ENCODE peak calls at places on chromosomes 2 and 18, in seven cellular contexts. U is sigmoid colon, A is HepG2, B is K562, C is ovary, L is transverse colon, S is A549. O is an unnamed sample.

GRCh38 chr2:182668671-182669070 is 47.4 kb upstream of the DNAJC10 start:
- DNase-seq in U (no peak), C (no peak), A (peak; percentile 67), L (peak; percentile 7), S (no peak), B (no peak), O (no peak)

GRCh38 chr2:203631068-203631757 is 75.2 kb upstream of the CD28 start:
- DNase-seq in A (peak; percentile 34), S (peak; percentile 18), U (no peak), C (no peak), L (no peak), B (no peak), O (no peak)

GRCh38 chr18:42174909-42175308 is 219.9 kb downstream of the PIK3C3 start:
- DNase-seq in U (no peak), L (no peak), A (no peak), B (no peak), C (no peak), S (no peak), O (no peak)

GRCh38 chr2:118118479-118118878 is 30.2 kb downstream of the INSIG2 start:
- DNase-seq in B (no peak), C (no peak), U (no peak), A (peak; percentile 72), S (no peak), L (no peak), O (no peak)

GRCh38 chr2:25976884-25977741 is 5.2 kb downstream of the KIF3C start:
- DNase-seq in C (no peak), B (no peak), U (no peak), S (peak; percentile 78), L (no peak), A (no peak), O (no peak)

GRCh38 chr18:29285471-29285870 is 1108.5 kb upstream of the CDH2 start:
- DNase-seq in C (no peak), L (no peak), B (no peak), A (no peak), U (no peak), S (no peak), O (no peak)

GRCh38 chr2:120344991-120345975 is 653 bp upstream of the INHBB start:
- DNase-seq in U (no peak), A (no peak), L (no peak), C (peak; percentile 28), S (peak; percentile 29), B (no peak), O (no peak)

GRCh38 chr2:3483986-3484960 is 35.1 kb downstream of the ADI1 start:
- DNase-seq in A (no peak), B (no peak), U (peak; percentile 52), S (no peak), C (no peak), L (no peak), O (no peak)

GRCh38 chr2:111930875-111931274 is 32.5 kb downstream of the MERTK start:
- DNase-seq in S (no peak), A (no peak), C (no peak), U (no peak), B (no peak), L (no peak), O (no peak)

GRCh38 chr18:48375150-48375790 is 33.9 kb downstream of the ZBTB7C start:
- DNase-seq in B (no peak), C (no peak), S (no peak), U (no peak), A (no peak), L (no peak), O (no peak)

GRCh38 chr2:21655136-21655535 is 531.4 kb downstream of the TDRD15 start:
- DNase-seq in L (no peak), S (no peak), A (no peak), B (no peak), U (no peak), C (no peak), O (no peak)

GRCh38 chr2:15447381-15447780 is 113.8 kb downstream of the NBAS start:
- DNase-seq in C (no peak), S (no peak), L (no peak), A (no peak), U (no peak), B (no peak), O (no peak)

GRCh38 chr2:183543731-183544130 is 419.5 kb downstream of the NUP35 start:
- DNase-seq in U (no peak), S (no peak), L (peak; percentile 38), C (no peak), A (no peak), B (no peak), O (no peak)

GRCh38 chr2:142176941-142177340 is 46.1 kb upstream of the LRP1B start:
- DNase-seq in B (no peak), C (no peak), U (no peak), A (no peak), S (no peak), L (no peak), O (no peak)

GRCh38 chr2:223041527-223042109 is 10.4 kb upstream of the KCNE4 start:
- DNase-seq in B (peak; percentile 66), S (peak; percentile 93), L (peak; percentile 46), C (peak; percentile 71), A (no peak), U (peak; percentile 88), O (peak; percentile 62)

GRCh38 chr2:148303166-148303565 is 282.3 kb downstream of the MBD5 start:
- DNase-seq in A (no peak), U (no peak), L (no peak), C (no peak), B (no peak), S (no peak), O (no peak)

GRCh38 chr2:169260246-169260645 is 102.1 kb downstream of the LRP2 start:
- DNase-seq in S (peak; percentile 18), U (no peak), L (no peak), A (no peak), C (no peak), B (peak; percentile 15), O (no peak)

GRCh38 chr2:217785544-217786045 is 217.2 kb downstream of the TNS1 start:
- DNase-seq in S (peak; percentile 63), L (peak; percentile 80), B (peak; percentile 71), A (peak; percentile 55), U (peak; percentile 91), C (peak; percentile 86), O (peak; percentile 93)

GRCh38 chr2:215269397-215270117 is 42.3 kb upstream of the ATIC start:
- DNase-seq in L (peak; percentile 65), B (peak; percentile 62), A (peak; percentile 85), U (no peak), S (peak; percentile 82), C (peak; percentile 62), O (peak; percentile 71)

GRCh38 chr2:47091118-47091517 is 64.0 kb downstream of the STPG4 start:
- DNase-seq in U (no peak), S (no peak), A (no peak), C (no peak), L (no peak), B (no peak), O (no peak)

GRCh38 chr2:120223034-120223912 is at the start of gene TMEM185B:
- DNase-seq in L (peak; percentile 95), U (peak; percentile 95), A (peak; percentile 59), C (peak; percentile 91), B (peak; percentile 96), S (peak; percentile 91), O (peak; percentile 81)

GRCh38 chr18:63183263-63183662 is 136.3 kb downstream of the BCL2 start:
- DNase-seq in B (no peak), A (no peak), U (no peak), C (no peak), L (no peak), S (no peak), O (no peak)

GRCh38 chr18:63180971-63181376 is 138.6 kb downstream of the BCL2 start:
- DNase-seq in A (no peak), S (no peak), B (no peak), L (no peak), U (no peak), C (no peak), O (no peak)

GRCh38 chr18:63181706-63182105 is 137.9 kb downstream of the BCL2 start:
- DNase-seq in S (no peak), C (no peak), B (no peak), U (no peak), A (no peak), L (no peak), O (no peak)

GRCh38 chr18:63182861-63183260 is 136.7 kb downstream of the BCL2 start:
- DNase-seq in C (no peak), S (no peak), U (no peak), L (no peak), A (no peak), B (no peak), O (no peak)

GRCh38 chr18:63182247-63182771 is 137.3 kb downstream of the BCL2 start:
- DNase-seq in L (no peak), U (peak; percentile 84), B (no peak), A (no peak), S (no peak), C (no peak), O (no peak)
- H3K4me1 ChIP-seq in L (peaks cover 98% of the 10 kb centered on the region), U (peaks cover 60% of the 10 kb centered on the region), B (no peaks in the 10 kb centered on the region), A (no peaks in the 10 kb centered on the region), S (no peaks in the 10 kb centered on the region), C (peaks cover 15% of the 10 kb centered on the region), O (peaks cover 70% of the 10 kb centered on the region)

GRCh38 chr18:62754026-62754425 is 38.7 kb downstream of the PHLPP1 start:
- DNase-seq in U (no peak), S (no peak), A (no peak), L (no peak), B (no peak), C (no peak), O (no peak)

GRCh38 chr18:62749389-62749788 is 34.0 kb downstream of the PHLPP1 start:
- DNase-seq in C (no peak), B (no peak), L (no peak), A (no peak), U (no peak), S (no peak), O (no peak)

GRCh38 chr18:62751977-62752376 is 36.6 kb downstream of the PHLPP1 start:
- DNase-seq in U (no peak), S (no peak), C (no peak), B (no peak), L (no peak), A (no peak), O (no peak)

GRCh38 chr18:62755454-62755853 is 40.1 kb downstream of the PHLPP1 start:
- DNase-seq in B (no peak), C (no peak), U (no peak), L (no peak), S (no peak), A (no peak), O (no peak)

GRCh38 chr18:62751341-62751821 is 36.0 kb downstream of the PHLPP1 start:
- DNase-seq in B (no peak), L (no peak), U (no peak), S (no peak), A (no peak), C (no peak), O (no peak)
- H3K9me3 ChIP-seq in B (no peaks in the 10 kb centered on the region), L (no peaks in the 10 kb centered on the region), U (no peaks in the 10 kb centered on the region), S (no peaks in the 10 kb centered on the region), A (no peaks in the 10 kb centered on the region), C (no peaks in the 10 kb centered on the region), O (no peaks in the 10 kb centered on the region)

DNA sequence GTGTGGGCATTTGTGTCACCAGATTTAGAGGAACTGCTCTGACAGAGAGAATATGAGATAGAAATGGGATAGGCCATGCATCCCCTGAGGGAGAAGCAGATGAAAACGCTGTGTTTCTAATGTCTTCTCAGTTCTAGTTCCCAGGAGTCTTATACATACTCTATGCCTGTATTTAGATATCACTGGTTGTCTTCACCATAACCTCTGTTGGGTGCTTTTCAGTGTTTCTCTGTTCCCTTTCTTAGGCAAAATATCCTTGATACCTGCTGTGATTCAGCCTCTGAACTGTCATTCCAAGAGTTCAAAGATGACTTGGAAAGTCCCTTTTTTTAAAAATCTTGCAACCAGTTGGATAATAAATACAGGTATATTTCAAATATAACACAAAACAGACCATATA is 246.8 kb upstream of the SLC39A10 start:
- DNase-seq in A (no peak), C (no peak), S (no peak), B (no peak), U (no peak), L (no peak), O (no peak)
- TF ChIP-seq EP300 in A (no peak), C (no peak), S (no peak), B (no peak), U (no peak), L (no peak), O (no peak)

GRCh38 chr2:29117636-29118303 is 2.6 kb downstream of the CLIP4 start:
- DNase-seq in B (no peak), C (no peak), A (peak; percentile 72), L (no peak), U (no peak), S (peak; percentile 85), O (no peak)
- H3K4me1 ChIP-seq in B (peaks cover 5% of the 10 kb centered on the region), C (peaks cover 4% of the 10 kb centered on the region), A (peaks cover 13% of the 10 kb centered on the region), L (peaks cover 20% of the 10 kb centered on the region), U (peaks cover 19% of the 10 kb centered on the region), S (peaks cover 85% of the 10 kb centered on the region), O (no peaks in the 10 kb centered on the region)

O was measured in tibial nerve.